ENCODE peak calls at places on chromosomes 5 and 9, in five cellular contexts. Q is cardiac muscle cell, Z is tibial artery, R is AG04450, J is PC-9. A is an unnamed sample.

GRCh38 chr9:135956798-135957166 is 4.4 kb downstream of the UBAC1 start:
- DNase-seq in Q (no peak), Z (no peak), R (no peak), J (no peak), A (no peak)

GRCh38 chr9:134375430-134376385 is 49.5 kb downstream of the RXRA start:
- DNase-seq in Q (peak), Z (peak), R (no peak), J (no peak), A (no peak)

GRCh38 chr5:149636191-149636860 is 55.0 kb downstream of the ARHGEF37 start:
- DNase-seq in Q (no peak), Z (no peak), R (no peak), J (no peak), A (no peak)

GRCh38 chr5:138702166-138702826 is 50.9 kb upstream of the CTNNA1 start:
- DNase-seq in Q (no peak), Z (no peak), R (no peak), J (no peak), A (no peak)

GRCh38 chr5:126015244-126016054 is 407.8 kb upstream of the GRAMD2B start:
- DNase-seq in Q (no peak), Z (no peak), R (no peak), J (no peak), A (no peak)

GRCh38 chr5:59020611-59021285 is 437.9 kb downstream of the RAB3C start:
- DNase-seq in Q (no peak), Z (no peak), R (no peak), J (no peak), A (no peak)

GRCh38 chr9:35972093-35972492 is 14.1 kb upstream of the OR2S2 start:
- DNase-seq in Q (peak), Z (no peak), R (no peak), J (no peak), A (no peak)

GRCh38 chr9:16191237-16191636 is 638.4 kb downstream of the CCDC171 start:
- DNase-seq in Q (no peak), Z (no peak), R (no peak), J (no peak), A (no peak)

GRCh38 chr9:101449071-101449721 is 13.6 kb upstream of the ALDOB start:
- DNase-seq in Q (peak), Z (peak), R (no peak), J (peak), A (peak)

GRCh38 chr5:148820778-148821395 is 5.5 kb upstream of the ADRB2 start:
- DNase-seq in Q (peak), Z (no peak), R (no peak), J (no peak), A (no peak)

GRCh38 chr9:105067895-105068580 is 140.1 kb upstream of the ABCA1 start:
- DNase-seq in Q (no peak), Z (no peak), R (no peak), J (peak), A (no peak)

GRCh38 chr9:137761032-137761431 is 116.5 kb upstream of the CACNA1B start:
- DNase-seq in Q (no peak), Z (no peak), R (no peak), J (no peak), A (no peak)

GRCh38 chr9:136242248-136242647 is 3.4 kb downstream of the QSOX2 start:
- DNase-seq in Q (no peak), Z (no peak), R (no peak), J (no peak), A (no peak)

GRCh38 chr5:89417515-89417914 is 534.5 kb upstream of the MEF2C start:
- DNase-seq in Q (no peak), Z (no peak), R (no peak), J (no peak), A (no peak)

GRCh38 chr5:13536921-13537320 is 407.6 kb downstream of the DNAH5 start:
- DNase-seq in Q (no peak), Z (no peak), R (peak), J (no peak), A (no peak)

GRCh38 chr5:179270581-179271300 is 74.5 kb downstream of the ADAMTS2 start:
- DNase-seq in Q (no peak), Z (peak), R (no peak), J (no peak), A (peak)

GRCh38 chr9:136545065-136545965 is 533 bp downstream of the NOTCH1 start:
- DNase-seq in Q (no peak), Z (no peak), R (no peak), J (no peak), A (no peak)

GRCh38 chr5:133220851-133221674 is 169.2 kb downstream of the HSPA4 start:
- DNase-seq in Q (no peak), Z (no peak), R (no peak), J (no peak), A (peak)

GRCh38 chr9:34197756-34198711 is 19.2 kb downstream of the UBAP1 start:
- DNase-seq in Q (no peak), Z (no peak), R (no peak), J (no peak), A (no peak)

GRCh38 chr5:65482280-65482726 is 583 bp upstream of the ADAMTS6 start:
- DNase-seq in Q (peak), Z (no peak), R (no peak), J (no peak), A (no peak)

GRCh38 chr5:174687503-174687902 is 36.9 kb upstream of the MSX2 start:
- DNase-seq in Q (no peak), Z (no peak), R (no peak), J (no peak), A (no peak)

GRCh38 chr9:124593080-124594058 is 86.2 kb upstream of the NR5A1 start:
- DNase-seq in Q (peak), Z (no peak), R (no peak), J (no peak), A (no peak)

GRCh38 chr5:757931-758697 is 26.4 kb downstream of the ZDHHC11B start:
- DNase-seq in Q (peak), Z (no peak), R (no peak), J (no peak), A (peak)

GRCh38 chr5:122292357-122292756 is 19.7 kb upstream of the SNCAIP start:
- DNase-seq in Q (no peak), Z (no peak), R (peak), J (no peak), A (no peak)

GRCh38 chr5:28734396-28734795 is 1696.0 kb upstream of the CDH9 start:
- DNase-seq in Q (no peak), Z (no peak), R (no peak), J (no peak), A (no peak)

GRCh38 chr5:54760182-54760935 is 225.0 kb downstream of the ESM1 start:
- DNase-seq in Q (no peak), Z (no peak), R (no peak), J (no peak), A (no peak)

GRCh38 chr5:141326088-141326854 is 4.0 kb upstream of the PCDHGA1 start:
- DNase-seq in Q (peak), Z (peak), R (peak), J (peak), A (peak)

GRCh38 chr5:109907751-109908150 is 218.0 kb downstream of the MAN2A1 start:
- DNase-seq in Q (no peak), Z (no peak), R (no peak), J (no peak), A (no peak)

GRCh38 chr5:67425514-67425913 is 228.9 kb upstream of the CD180 start:
- DNase-seq in Q (no peak), Z (no peak), R (no peak), J (no peak), A (no peak)

GRCh38 chr5:151595411-151595826 is 4.3 kb upstream of the FAT2 start:
- DNase-seq in Q (no peak), Z (no peak), R (no peak), J (no peak), A (no peak)

GRCh38 chr5:77492653-77493000 is 511 bp upstream of the WDR41 start:
- DNase-seq in Q (no peak), Z (no peak), R (no peak), J (no peak), A (no peak)
- H3K4me3 ChIP-seq in Q (peak), Z (peak), R (peak), J (peak), A (peak)

GRCh38 chr5:98365126-98365525 is 408.3 kb upstream of the RGMB start:
- DNase-seq in Q (no peak), Z (no peak), R (no peak), J (no peak), A (no peak)
- TF ChIP-seq CTCF in Q (no peak), Z (no peak), R (no peak), J (no peak), A (no peak)

GRCh38 chr9:95001720-95002119 is 275.2 kb downstream of the AOPEP start:
- DNase-seq in Q (no peak), Z (no peak), R (no peak), J (no peak), A (no peak)

GRCh38 chr9:94999832-95000231 is 273.3 kb downstream of the AOPEP start:
- DNase-seq in Q (no peak), Z (no peak), R (no peak), J (no peak), A (no peak)

GRCh38 chr9:94997727-94998126 is 271.2 kb downstream of the AOPEP start:
- DNase-seq in Q (no peak), Z (no peak), R (no peak), J (no peak), A (no peak)

GRCh38 chr9:95003694-95004451 is 277.4 kb downstream of the AOPEP start:
- DNase-seq in Q (peak), Z (peak), R (no peak), J (peak), A (no peak)

GRCh38 chr9:95000821-95001220 is 274.3 kb downstream of the AOPEP start:
- DNase-seq in Q (no peak), Z (no peak), R (no peak), J (no peak), A (no peak)
- H3K4me3 ChIP-seq in Q (no peak), Z (peak), R (no peak), J (no peak), A (peak)

GRCh38 chr5:155822177-155822576 is 504.8 kb upstream of the SGCD start:
- DNase-seq in Q (peak), Z (no peak), R (no peak), J (no peak), A (no peak)
- TF ChIP-seq CTCF in Q (no peak), Z (no peak), R (no peak), J (no peak), A (no peak)

GRCh38 chr5:98775246-98775961 is 1.9 kb downstream of the RGMB start:
- DNase-seq in Q (no peak), Z (no peak), R (no peak), J (no peak), A (no peak)
- H3K4me3 ChIP-seq in Q (peak), Z (peak), R (peak), J (peak), A (peak)

GRCh38 chr5:139994234-139994633 is 48.9 kb downstream of the NRG2 start:
- DNase-seq in Q (no peak), Z (no peak), R (no peak), J (no peak), A (no peak)
- TF ChIP-seq CTCF in Q (no peak), Z (no peak), R (no peak), J (no peak), A (no peak)

GRCh38 chr5:135055385-135055784 is 21.4 kb upstream of the PITX1 start:
- DNase-seq in Q (no peak), Z (peak), R (no peak), J (no peak), A (no peak)

GRCh38 chr5:135053278-135053677 is 19.2 kb upstream of the PITX1 start:
- DNase-seq in Q (no peak), Z (no peak), R (no peak), J (no peak), A (no peak)

GRCh38 chr5:135053989-135054388 is 20.0 kb upstream of the PITX1 start:
- DNase-seq in Q (no peak), Z (no peak), R (no peak), J (no peak), A (no peak)

GRCh38 chr5:135052511-135053145 is 18.6 kb upstream of the PITX1 start:
- DNase-seq in Q (no peak), Z (no peak), R (no peak), J (no peak), A (no peak)

GRCh38 chr5:135054546-135054945 is 20.5 kb upstream of the PITX1 start:
- DNase-seq in Q (no peak), Z (no peak), R (no peak), J (no peak), A (no peak)
- H3K4me3 ChIP-seq in Q (no peak), Z (no peak), R (no peak), J (no peak), A (no peak)

DNA sequence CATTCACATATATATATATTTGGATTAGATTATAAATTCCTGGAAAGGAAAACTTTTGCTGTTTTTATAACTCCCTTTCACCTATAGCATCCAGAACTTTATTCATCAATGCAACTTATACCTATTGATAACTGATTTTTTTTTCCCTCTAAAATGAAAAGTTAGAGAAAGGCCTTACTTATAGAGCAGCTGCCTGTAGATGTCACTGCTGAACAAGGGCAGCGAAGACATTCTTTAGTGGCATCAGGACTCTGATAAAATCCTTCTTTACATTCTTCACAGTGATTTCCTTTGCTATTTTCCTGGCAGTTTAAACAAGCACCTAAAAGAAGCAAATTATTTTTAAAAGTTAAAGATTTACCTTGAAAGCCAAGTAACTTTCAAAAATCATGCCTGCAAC is 32.3 kb upstream of the CDK5RAP2 start:
- DNase-seq in Q (peak), Z (no peak), R (no peak), J (no peak), A (no peak)
- TF ChIP-seq CTCF in Q (no peak), Z (no peak), R (peak), J (peak), A (no peak)

GRCh38 chr5:163505475-163506457 is at the start of gene MAT2B:
- DNase-seq in Q (peak), Z (peak), R (peak), J (peak), A (peak)

GRCh38 chr5:163509288-163510040 is 4.0 kb downstream of the MAT2B start:
- DNase-seq in Q (no peak), Z (no peak), R (no peak), J (no peak), A (no peak)

GRCh38 chr5:163505049-163505474 is 357 bp upstream of the MAT2B start:
- DNase-seq in Q (no peak), Z (no peak), R (no peak), J (no peak), A (no peak)

GRCh38 chr5:163506726-163507125 is 1.3 kb downstream of the MAT2B start:
- DNase-seq in Q (no peak), Z (no peak), R (no peak), J (no peak), A (no peak)

GRCh38 chr5:163508753-163509152 is 3.3 kb downstream of the MAT2B start:
- DNase-seq in Q (no peak), Z (no peak), R (no peak), J (no peak), A (no peak)
- H3K4me3 ChIP-seq in Q (no peak), Z (no peak), R (peak), J (no peak), A (peak)

GRCh38 chr5:153919161-153919560 is 119.5 kb downstream of the FAM114A2 start:
- DNase-seq in Q (no peak), Z (no peak), R (no peak), J (no peak), A (no peak)
- TF ChIP-seq CTCF in Q (no peak), Z (no peak), R (no peak), J (no peak), A (no peak)